ENCODE peak calls at places on chromosomes 12 and 14, in five cellular contexts. X is H1, S is WTC11, O is GM12878, P is K562. Z is an unnamed sample.
A peak's percentile ranks its signal among the peaks of the same experiment; 100 is the strongest.

GRCh38 chr12:129084875-129085826 is 231.9 kb downstream of the GLT1D1 start:
- DNase-seq in X (no peak), S (no peak), O (no peak), P (no peak), Z (no peak)

GRCh38 chr12:112046003-112046402 is 32.8 kb downstream of the ERP29 start:
- DNase-seq in X (no peak), S (no peak), O (no peak), P (no peak), Z (no peak)

GRCh38 chr12:122473543-122474323 is 27.0 kb downstream of the ZCCHC8 start:
- DNase-seq in X (no peak), S (no peak), O (peak; percentile 26), P (peak; percentile 42), Z (no peak)

GRCh38 chr12:124805050-124805449 is 58.6 kb downstream of the SCARB1 start:
- DNase-seq in X (no peak), S (no peak), O (no peak), P (no peak), Z (no peak)

GRCh38 chr14:105107351-105107750 is 42.1 kb upstream of the GPR132 start:
- DNase-seq in X (no peak), S (no peak), O (no peak), P (no peak), Z (no peak)

GRCh38 chr12:70686299-70686698 is 49.1 kb upstream of the PTPRB start:
- DNase-seq in X (no peak), S (no peak), O (no peak), P (no peak), Z (no peak)

GRCh38 chr12:53333289-53333688 is 2.9 kb downstream of the SP7 start:
- DNase-seq in X (no peak), S (no peak), O (no peak), P (no peak), Z (no peak)

GRCh38 chr14:59679872-59680271 is 103.3 kb upstream of the CCDC175 start:
- DNase-seq in X (no peak), S (no peak), O (no peak), P (no peak), Z (no peak)

GRCh38 chr14:51963164-51963733 is 26.1 kb upstream of the RTRAF start:
- DNase-seq in X (no peak), S (no peak), O (no peak), P (no peak), Z (no peak)

GRCh38 chr12:113751513-113751912 is 214.6 kb downstream of the RBM19 start:
- DNase-seq in X (no peak), S (no peak), O (no peak), P (no peak), Z (no peak)

GRCh38 chr12:27732281-27732680 is 21.6 kb downstream of the MRPS35 start:
- DNase-seq in X (no peak), S (peak; percentile 34), O (no peak), P (peak; percentile 23), Z (peak; percentile 39)

GRCh38 chr12:27733791-27734190 is 23.2 kb downstream of the MRPS35 start:
- DNase-seq in X (no peak), S (no peak), O (no peak), P (no peak), Z (no peak)

GRCh38 chr12:27730097-27730588 is 19.5 kb downstream of the MRPS35 start:
- DNase-seq in X (no peak), S (no peak), O (no peak), P (no peak), Z (no peak)

DNA sequence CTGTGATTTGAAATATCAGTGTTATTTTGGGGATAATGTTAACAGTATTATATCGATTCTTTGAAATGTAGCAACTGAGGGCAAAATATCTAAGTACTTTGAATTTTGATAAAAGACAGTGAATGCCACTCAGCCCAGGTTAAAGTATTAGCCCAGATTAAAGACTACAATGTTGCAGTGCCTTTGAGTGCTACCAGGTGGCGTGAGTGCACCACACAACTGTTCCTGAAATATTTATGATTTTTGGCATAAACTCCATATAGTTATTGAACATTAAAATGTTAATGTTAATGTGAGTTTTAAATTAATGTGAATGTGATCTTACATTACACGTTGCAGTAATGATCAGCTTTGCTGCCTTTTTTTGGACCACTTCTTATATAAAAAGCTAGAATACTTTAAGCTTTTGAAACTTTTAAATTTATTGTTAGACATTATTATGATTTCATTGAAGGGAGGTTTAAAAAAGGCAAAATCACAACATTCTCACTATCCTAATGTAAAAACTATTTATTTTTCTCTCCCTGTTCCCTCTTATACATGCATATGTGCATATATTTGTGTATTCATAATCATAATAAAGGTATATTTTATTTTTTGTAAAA is 22.5 kb downstream of the MRPS35 start:
- DNase-seq in X (no peak), S (no peak), O (no peak), P (peak; percentile 49), Z (peak; percentile 10)
- TF ChIP-seq ATF2 in X (no peak), S (no peak), O (no peak), P (no peak), Z (no peak)

DNA sequence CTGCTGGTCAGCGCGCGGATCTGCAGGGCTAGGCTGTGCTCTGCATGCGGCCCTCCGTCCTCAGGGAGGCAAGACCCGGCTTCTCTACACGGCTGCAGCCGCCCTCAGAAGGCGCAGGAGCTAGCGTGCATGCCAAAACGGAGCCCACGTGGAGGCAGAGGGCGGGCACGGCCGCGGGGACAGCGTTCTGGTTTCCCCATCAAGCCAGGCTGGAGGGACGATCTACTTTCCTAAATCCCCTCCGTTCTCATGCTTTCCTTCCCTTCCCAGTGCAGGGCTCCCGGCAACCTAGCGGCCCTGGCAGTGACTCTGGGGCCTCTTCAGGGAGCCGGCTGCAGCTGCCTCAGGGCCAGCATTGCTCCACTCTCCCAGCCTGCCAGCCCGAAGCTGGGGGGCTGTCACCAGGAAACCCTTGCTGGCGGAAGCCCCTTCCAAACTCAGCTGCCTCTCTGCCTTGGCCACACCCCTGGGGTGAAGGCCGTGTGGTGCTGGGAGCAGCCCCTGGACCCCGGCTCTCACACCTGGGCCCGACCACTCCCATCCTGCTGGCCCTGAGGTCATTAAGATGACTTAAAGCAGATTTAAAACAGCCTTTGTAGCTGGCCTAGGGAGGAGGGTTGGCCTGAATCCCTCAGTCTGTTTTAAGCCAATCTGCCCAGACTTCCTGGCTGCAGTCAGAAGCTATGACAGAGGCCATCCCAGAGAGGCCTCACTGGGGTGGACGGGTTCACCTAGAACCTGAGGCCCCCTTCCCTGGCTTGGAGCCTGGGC is 9.2 kb upstream of the GOLGA3 start:
- DNase-seq in X (no peak), S (no peak), O (no peak), P (no peak), Z (no peak)
- TF ChIP-seq ATF2 in X (no peak), S (no peak), O (no peak), P (no peak), Z (no peak)

DNA sequence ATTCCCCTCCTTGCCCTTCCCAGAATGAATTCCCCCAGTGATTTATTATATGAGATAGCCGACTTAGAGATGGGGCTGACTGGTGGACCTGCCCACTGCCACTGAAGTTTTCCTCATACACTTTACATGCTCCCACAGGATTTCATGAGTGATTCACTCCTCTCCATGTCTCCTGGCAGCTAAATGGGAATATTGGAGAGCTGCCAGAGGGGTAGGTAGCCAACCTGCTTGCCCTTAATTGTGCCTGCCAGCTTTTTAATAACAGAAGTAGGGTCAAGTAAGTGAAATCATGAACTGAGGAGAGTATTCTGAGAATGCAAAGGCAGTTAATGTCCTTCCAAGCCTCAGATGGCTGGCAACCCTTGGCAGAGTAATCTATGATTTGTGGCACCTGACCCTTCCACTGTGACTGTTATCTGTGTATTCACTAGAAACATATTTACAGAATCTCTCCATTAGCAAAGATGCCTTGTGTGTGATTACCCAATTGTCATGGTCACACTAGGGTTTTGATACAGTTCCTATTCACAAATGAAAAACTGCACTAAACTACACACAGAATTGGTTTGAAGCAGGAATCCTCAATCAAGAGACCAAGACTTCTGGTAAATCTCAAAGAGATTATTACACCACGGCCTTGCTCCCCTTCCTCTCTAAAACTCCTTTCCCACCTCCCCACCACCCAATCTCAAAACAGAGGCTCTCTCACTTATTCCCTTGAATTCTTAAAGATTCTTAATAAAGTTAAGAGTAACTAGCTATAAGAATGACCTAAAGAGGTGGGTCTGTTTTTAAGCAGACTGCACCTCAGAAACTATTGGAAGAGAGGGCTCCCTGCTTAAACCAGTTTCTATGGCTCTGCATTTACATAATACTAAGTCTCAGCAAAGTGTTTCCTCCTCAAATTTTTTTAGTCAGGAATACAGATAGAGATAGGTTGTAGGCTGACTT is 17.2 kb downstream of the NKX2-1 start:
- DNase-seq in X (no peak), S (no peak), O (no peak), P (no peak), Z (no peak)
- TF ChIP-seq ATF2 in X (no peak), S (no peak), O (no peak), P (no peak), Z (no peak)

GRCh38 chr14:74302160-74302628 is 540 bp downstream of the ABCD4 start:
- DNase-seq in X (no peak), S (no peak), O (peak; percentile 25), P (peak; percentile 48), Z (peak; percentile 58)
- TF ChIP-seq ATF2 in X (no peak), S (no peak), O (no peak), P (no peak), Z (no peak)

DNA sequence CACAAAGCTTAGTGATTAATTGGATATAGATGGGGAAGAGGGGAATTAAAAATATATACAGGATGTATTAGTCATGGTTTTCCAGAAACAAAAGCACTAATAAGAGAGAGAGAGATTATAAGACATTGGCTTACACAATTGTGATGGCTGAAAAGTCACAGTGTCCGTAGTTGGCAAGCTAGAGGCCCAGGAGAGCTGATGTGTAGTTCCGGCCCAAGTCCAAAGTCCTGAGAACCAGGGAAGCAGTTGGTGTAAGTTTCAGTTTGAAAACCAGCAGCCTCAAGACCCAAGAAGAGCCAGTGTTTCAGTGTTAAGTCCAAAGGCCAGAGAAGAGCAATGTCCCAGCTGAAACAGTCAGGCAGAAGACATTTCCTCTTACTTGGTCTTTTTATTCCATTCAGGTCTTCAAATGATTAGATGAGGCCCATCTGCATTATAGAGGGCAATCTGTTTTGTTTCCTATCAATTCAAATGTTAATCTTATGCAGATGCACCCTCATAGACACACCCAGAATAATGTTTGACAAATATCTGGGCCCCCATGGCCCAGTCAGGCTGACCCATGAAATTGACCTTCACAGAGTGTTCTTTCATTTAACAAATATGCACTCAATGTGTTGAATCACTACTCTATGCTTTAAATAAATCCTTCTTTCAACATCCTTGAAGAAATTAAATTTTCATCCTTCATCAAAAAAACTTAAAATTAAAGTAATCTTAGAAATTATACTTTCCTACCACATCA is 67.2 kb upstream of the DIO2 start:
- DNase-seq in X (no peak), S (no peak), O (no peak), P (no peak), Z (no peak)
- TF ChIP-seq ATF2 in X (no peak), S (no peak), O (no peak), P (no peak), Z (no peak)

GRCh38 chr12:139585-139984 is 73.0 kb downstream of the IQSEC3 start:
- DNase-seq in X (no peak), S (no peak), O (no peak), P (no peak), Z (no peak)
- TF ChIP-seq ATF2 in X (no peak), S (no peak), O (no peak), P (no peak), Z (no peak)

GRCh38 chr14:92633724-92634123 is 114.7 kb downstream of the LGMN start:
- DNase-seq in X (no peak), S (no peak), O (no peak), P (no peak), Z (no peak)
- TF ChIP-seq ATF2 in X (no peak), S (no peak), O (no peak), P (no peak), Z (no peak)

Z was measured in HepG2.